ENCODE peak calls at places on chromosome X, in eight cellular contexts. A is bronchial epithelial cell, L is NB4, R is BJ, J is foreskin fibroblast, K is Panc1, P is prostate gland, Q is GM13976. W is an unnamed sample.

GRCh38 chrX:107659286-107659685 is 31.0 kb downstream of the PRPS1 start:
- DNase-seq in A (no peak), L (no peak), R (no peak), J (no peak), K (no peak), P (no peak), Q (no peak), W (no peak)

GRCh38 chrX:119477812-119478232 is 9.6 kb downstream of the SLC25A5 start:
- DNase-seq in A (peak; percentile 54), L (peak; percentile 85), R (peak; percentile 32), J (peak; percentile 91), K (no peak), P (no peak), Q (no peak), W (no peak)

GRCh38 chrX:23937100-23937499 is 29.3 kb downstream of the CXorf58 start:
- DNase-seq in A (no peak), L (peak; percentile 31), R (no peak), J (no peak), K (no peak), P (no peak), Q (no peak), W (no peak)

GRCh38 chrX:71533514-71533849 is 578 bp downstream of the OGT start:
- DNase-seq in A (no peak), L (no peak), R (no peak), J (no peak), K (no peak), P (no peak), Q (no peak), W (no peak)

GRCh38 chrX:71195959-71196727 is 26.9 kb upstream of the GJB1 start:
- DNase-seq in A (no peak), L (peak; percentile 15), R (no peak), J (no peak), K (no peak), P (no peak), Q (peak; percentile 33), W (no peak)

GRCh38 chrX:121733514-121733913 is 686.1 kb downstream of the GLUD2 start:
- DNase-seq in A (no peak), L (no peak), R (peak; percentile 23), J (peak; percentile 18), K (no peak), P (no peak), Q (no peak), W (no peak)

GRCh38 chrX:129823115-129823514 is 20.6 kb downstream of the ZDHHC9 start:
- DNase-seq in A (peak; percentile 18), L (peak; percentile 70), R (no peak), J (no peak), K (no peak), P (no peak), Q (peak; percentile 51), W (no peak)

GRCh38 chrX:134396174-134396573 is 63.8 kb upstream of the HPRT1 start:
- DNase-seq in A (peak; percentile 18), L (peak; percentile 22), R (no peak), J (peak; percentile 6), K (no peak), P (no peak), Q (peak; percentile 16), W (no peak)

GRCh38 chrX:76183289-76184057 is 10.6 kb downstream of the PBDC1 start:
- DNase-seq in A (peak; percentile 32), L (peak; percentile 42), R (peak; percentile 41), J (peak; percentile 29), K (no peak), P (no peak), Q (no peak), W (peak; percentile 14)

GRCh38 chrX:73262991-73263390 is 48.3 kb upstream of the NAP1L2 start:
- DNase-seq in A (peak; percentile 8), L (peak; percentile 32), R (no peak), J (no peak), K (no peak), P (no peak), Q (peak; percentile 5), W (no peak)
- TF ChIP-seq CTCF in A (no peak), L (no peak), R (no peak), J (no peak), K (peak; percentile 55), P (no peak), Q (no peak), W (no peak)

GRCh38 chrX:5117816-5118215 is 1110.9 kb downstream of the NLGN4X start:
- DNase-seq in A (peak; percentile 13), L (no peak), R (no peak), J (no peak), K (no peak), P (no peak), Q (no peak), W (no peak)

GRCh38 chrX:5113128-5113527 is 1115.5 kb downstream of the NLGN4X start:
- DNase-seq in A (peak; percentile 34), L (peak; percentile 27), R (no peak), J (no peak), K (no peak), P (no peak), Q (no peak), W (no peak)
- TF ChIP-seq CTCF in A (peak; percentile 28), L (peak; percentile 13), R (no peak), J (no peak), K (peak; percentile 53), P (no peak), Q (no peak), W (no peak)

GRCh38 chrX:95760356-95760755 is 924.3 kb upstream of the DIAPH2 start:
- DNase-seq in A (no peak), L (peak; percentile 1), R (no peak), J (no peak), K (no peak), P (no peak), Q (no peak), W (no peak)

GRCh38 chrX:95764972-95765451 is 919.6 kb upstream of the DIAPH2 start:
- DNase-seq in A (peak; percentile 47), L (peak; percentile 46), R (no peak), J (no peak), K (no peak), P (peak; percentile 20), Q (peak; percentile 6), W (no peak)

GRCh38 chrX:95762716-95763115 is 921.9 kb upstream of the DIAPH2 start:
- DNase-seq in A (no peak), L (peak; percentile 9), R (no peak), J (no peak), K (no peak), P (no peak), Q (no peak), W (no peak)
- TF ChIP-seq CTCF in A (peak; percentile 26), L (peak; percentile 20), R (no peak), J (no peak), K (peak; percentile 22), P (no peak), Q (no peak), W (no peak)

DNA sequence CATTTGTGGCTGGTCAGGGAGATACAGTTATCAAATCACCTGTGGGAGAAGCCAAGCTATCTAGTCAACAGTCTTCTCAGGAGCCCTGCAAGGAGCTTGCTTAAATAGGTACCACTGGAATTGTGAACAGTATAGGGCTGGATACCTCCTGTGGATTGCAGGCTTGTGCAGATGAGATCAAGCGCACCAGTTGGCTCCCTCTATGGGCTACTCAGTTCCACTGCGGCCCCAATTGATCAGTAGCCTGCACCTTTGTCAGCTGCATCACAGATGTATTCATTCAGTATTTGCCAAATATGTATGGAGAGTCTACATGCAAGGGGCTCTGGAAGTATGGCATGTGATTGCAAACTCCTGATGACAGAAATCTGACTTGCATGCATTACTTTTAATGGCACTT is 28.6 kb downstream of the TEX13A start:
- DNase-seq in A (peak; percentile 20), L (peak; percentile 3), R (no peak), J (no peak), K (peak; percentile 1), P (no peak), Q (peak; percentile 6), W (no peak)
- TF ChIP-seq CTCF in A (peak; percentile 54), L (peak; percentile 21), R (peak; percentile 54), J (peak; percentile 34), K (peak; percentile 68), P (no peak), Q (no peak), W (peak; percentile 23)

GRCh38 chrX:148134578-148134977 is 153.4 kb downstream of the FMR1NB start:
- DNase-seq in A (no peak), L (peak; percentile 15), R (no peak), J (no peak), K (no peak), P (no peak), Q (no peak), W (no peak)

GRCh38 chrX:148135738-148136137 is 154.6 kb downstream of the FMR1NB start:
- DNase-seq in A (peak; percentile 75), L (no peak), R (no peak), J (no peak), K (no peak), P (no peak), Q (no peak), W (no peak)

GRCh38 chrX:148133099-148133725 is 152.1 kb downstream of the FMR1NB start:
- DNase-seq in A (peak; percentile 26), L (peak; percentile 44), R (no peak), J (no peak), K (no peak), P (no peak), Q (no peak), W (no peak)
- TF ChIP-seq CTCF in A (no peak), L (no peak), R (no peak), J (no peak), K (peak; percentile 18), P (no peak), Q (no peak), W (no peak)

GRCh38 chrX:123217077-123217476 is 33.0 kb downstream of the GRIA3 start:
- DNase-seq in A (peak; percentile 0), L (no peak), R (peak; percentile 8), J (peak; percentile 46), K (no peak), P (no peak), Q (no peak), W (no peak)
- TF ChIP-seq CTCF in A (no peak), L (no peak), R (no peak), J (no peak), K (no peak), P (no peak), Q (no peak), W (no peak)

GRCh38 chrX:49120104-49120503 is 3.4 kb downstream of the GPKOW start:
- DNase-seq in A (no peak), L (peak; percentile 34), R (no peak), J (no peak), K (no peak), P (no peak), Q (no peak), W (no peak)
- TF ChIP-seq CTCF in A (no peak), L (no peak), R (no peak), J (no peak), K (no peak), P (no peak), Q (no peak), W (no peak)

W was measured in HFF-Myc.